ENCODE peak calls at places on chromosomes 13 and 19, in five cellular contexts. H is SK-N-SH, R is K562, K is GM12878, X is HepG2. L is an unnamed sample.

GRCh38 chr13:60091573-60091972 is 72.2 kb downstream of the DIAPH3 start:
- DNase-seq in H (no peak), R (no peak), K (no peak), X (no peak), L (no peak)

GRCh38 chr19:13899912-13900584 is 5.9 kb downstream of the BRME1 start:
- DNase-seq in H (no peak), R (no peak), K (no peak), X (no peak), L (no peak)

GRCh38 chr13:29081036-29081435 is 260.9 kb downstream of the MTUS2 start:
- DNase-seq in H (no peak), R (no peak), K (peak; percentile 48), X (no peak), L (no peak)

GRCh38 chr13:94598281-94598680 is 2.3 kb upstream of the TGDS start:
- DNase-seq in H (no peak), R (no peak), K (no peak), X (no peak), L (no peak)

GRCh38 chr19:28575816-28576215 is 637.1 kb downstream of the UQCRFS1 start:
- DNase-seq in H (no peak), R (no peak), K (no peak), X (no peak), L (no peak)

GRCh38 chr19:8161135-8161646 is 11.8 kb upstream of the FBN3 start:
- DNase-seq in H (peak; percentile 40), R (peak; percentile 68), K (peak; percentile 39), X (peak; percentile 65), L (no peak)

GRCh38 chr19:38710928-38711725 is 33.1 kb downstream of the CAPN12 start:
- DNase-seq in H (no peak), R (no peak), K (no peak), X (no peak), L (no peak)

GRCh38 chr13:33454844-33455256 is 169.3 kb upstream of the STARD13 start:
- DNase-seq in H (no peak), R (no peak), K (no peak), X (no peak), L (no peak)

GRCh38 chr19:20612711-20613316 is 47.2 kb upstream of the ZNF737 start:
- DNase-seq in H (no peak), R (no peak), K (no peak), X (no peak), L (no peak)

GRCh38 chr13:19864339-19865309 is 1.2 kb upstream of the ZMYM5 start:
- DNase-seq in H (peak; percentile 64), R (peak; percentile 17), K (no peak), X (no peak), L (no peak)

GRCh38 chr19:47153266-47153665 is 22.6 kb downstream of the SAE1 start:
- DNase-seq in H (no peak), R (no peak), K (no peak), X (no peak), L (no peak)

GRCh38 chr13:27258637-27259377 is 7.4 kb downstream of the RPL21 start:
- DNase-seq in H (no peak), R (no peak), K (no peak), X (no peak), L (no peak)

GRCh38 chr13:51955281-51955771 is 55.9 kb downstream of the ATP7B start:
- DNase-seq in H (no peak), R (peak; percentile 31), K (no peak), X (no peak), L (no peak)

GRCh38 chr19:51194527-51195315 is 30.2 kb upstream of the CD33 start:
- DNase-seq in H (no peak), R (no peak), K (peak; percentile 30), X (no peak), L (peak; percentile 41)

GRCh38 chr13:69324109-69324886 is 783.3 kb upstream of the ATXN8OS start:
- DNase-seq in H (peak; percentile 12), R (no peak), K (no peak), X (peak; percentile 3), L (no peak)

GRCh38 chr13:48429036-48429435 is 16.1 kb upstream of the LPAR6 start:
- DNase-seq in H (no peak), R (no peak), K (no peak), X (no peak), L (no peak)

GRCh38 chr19:50658438-50659317 is 9.4 kb downstream of the C19orf81 start:
- DNase-seq in H (peak; percentile 99), R (peak; percentile 98), K (no peak), X (no peak), L (no peak)

GRCh38 chr13:102571075-102571474 is 25.7 kb upstream of the TPP2 start:
- DNase-seq in H (peak; percentile 37), R (no peak), K (no peak), X (peak; percentile 6), L (no peak)
- TF ChIP-seq GABPA in H (no peak), R (no peak), K (no peak), X (no peak), L (no peak)

DNA sequence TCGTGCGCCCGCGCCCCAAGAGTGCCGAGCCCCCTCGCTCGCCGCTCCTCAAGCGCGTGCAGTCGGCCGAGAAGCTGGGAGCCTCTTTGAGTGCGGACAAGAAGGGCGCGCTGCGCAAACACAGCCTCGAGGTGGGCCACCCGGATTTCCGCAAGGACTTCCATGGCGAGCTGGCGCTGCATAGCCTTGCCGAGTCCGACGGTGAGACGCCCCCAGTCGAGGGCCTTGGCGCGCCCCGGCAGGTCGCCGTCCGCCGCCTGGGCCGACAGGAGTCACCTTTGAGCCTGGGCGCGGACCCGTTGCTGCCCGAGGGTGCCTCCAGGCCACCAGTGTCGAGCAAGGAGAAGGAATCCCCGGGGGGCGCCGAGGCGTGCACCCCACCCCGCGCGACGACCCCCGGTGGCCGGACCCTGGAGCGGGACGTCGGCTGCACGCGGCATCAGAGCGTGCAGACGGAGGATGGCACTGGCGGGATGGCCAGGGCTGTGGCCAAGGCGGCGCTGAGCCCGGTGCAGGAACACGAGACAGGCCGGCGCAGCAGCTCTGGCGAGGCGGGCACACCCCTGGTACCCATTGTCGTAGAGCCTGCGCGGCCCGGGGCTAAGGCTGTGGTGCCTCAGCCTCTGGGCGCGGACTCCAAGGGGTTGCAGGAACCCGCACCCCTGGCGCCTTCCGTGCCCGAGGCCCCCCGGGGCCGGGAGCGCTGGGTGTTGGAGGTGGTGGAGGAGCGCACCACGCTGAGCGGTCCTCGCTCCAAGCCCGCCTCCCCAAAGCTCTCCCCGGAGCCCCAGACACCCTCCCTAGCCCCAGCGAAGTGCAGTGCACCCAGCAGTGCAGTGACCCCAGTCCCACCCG is 7.1 kb downstream of the DNASE2 start:
- DNase-seq in H (peak; percentile 30), R (no peak), K (no peak), X (no peak), L (no peak)
- TF ChIP-seq REST in H (no peak), R (no peak), K (no peak), X (no peak), L (no peak)

GRCh38 chr13:109770436-109770835 is 15.9 kb downstream of the IRS2 start:
- DNase-seq in H (no peak), R (no peak), K (no peak), X (no peak), L (no peak)
- TF ChIP-seq GABPA in H (no peak), R (no peak), K (no peak), X (no peak), L (no peak)

GRCh38 chr19:41409288-41409687 is 11.7 kb downstream of the BCKDHA start:
- DNase-seq in H (no peak), R (no peak), K (no peak), X (peak; percentile 92), L (no peak)
- TF ChIP-seq REST in H (no peak), R (no peak), K (no peak), X (no peak), L (no peak)

DNA sequence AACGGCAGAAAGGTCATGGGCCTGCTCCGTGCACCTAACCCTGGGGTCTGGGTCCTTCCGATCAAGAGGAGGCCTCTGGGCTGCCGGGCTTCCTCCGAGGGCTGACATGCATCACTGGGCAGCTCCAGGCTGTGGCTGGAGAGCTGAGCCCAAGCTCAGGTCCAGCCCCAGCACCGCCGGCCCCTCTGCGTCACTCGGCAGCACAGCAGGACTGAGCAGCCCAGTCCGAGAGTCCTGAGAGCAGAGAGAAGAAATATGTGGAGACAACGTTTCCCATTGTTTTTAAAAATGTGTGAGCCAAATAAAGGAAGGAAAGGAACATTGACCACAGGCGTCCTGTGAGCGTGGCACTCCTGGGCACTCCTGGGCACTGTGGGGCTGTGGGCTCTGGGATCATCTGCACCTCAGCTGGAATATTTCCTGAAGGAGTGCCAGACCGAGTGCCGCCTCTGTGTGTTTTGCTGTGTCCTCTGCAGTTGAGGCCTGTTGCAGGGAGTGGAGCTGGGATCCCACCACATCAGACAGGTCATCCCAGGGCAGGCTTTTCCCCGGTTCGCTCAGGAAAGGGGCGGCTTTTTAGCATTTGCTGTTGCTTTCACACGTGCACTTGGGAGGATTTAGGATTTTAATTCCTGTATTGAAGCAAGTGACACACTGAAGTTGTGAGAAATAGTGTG is 37.8 kb upstream of the TFDP1 start:
- DNase-seq in H (no peak), R (no peak), K (no peak), X (no peak), L (no peak)
- TF ChIP-seq GABPA in H (no peak), R (no peak), K (no peak), X (no peak), L (no peak)

DNA sequence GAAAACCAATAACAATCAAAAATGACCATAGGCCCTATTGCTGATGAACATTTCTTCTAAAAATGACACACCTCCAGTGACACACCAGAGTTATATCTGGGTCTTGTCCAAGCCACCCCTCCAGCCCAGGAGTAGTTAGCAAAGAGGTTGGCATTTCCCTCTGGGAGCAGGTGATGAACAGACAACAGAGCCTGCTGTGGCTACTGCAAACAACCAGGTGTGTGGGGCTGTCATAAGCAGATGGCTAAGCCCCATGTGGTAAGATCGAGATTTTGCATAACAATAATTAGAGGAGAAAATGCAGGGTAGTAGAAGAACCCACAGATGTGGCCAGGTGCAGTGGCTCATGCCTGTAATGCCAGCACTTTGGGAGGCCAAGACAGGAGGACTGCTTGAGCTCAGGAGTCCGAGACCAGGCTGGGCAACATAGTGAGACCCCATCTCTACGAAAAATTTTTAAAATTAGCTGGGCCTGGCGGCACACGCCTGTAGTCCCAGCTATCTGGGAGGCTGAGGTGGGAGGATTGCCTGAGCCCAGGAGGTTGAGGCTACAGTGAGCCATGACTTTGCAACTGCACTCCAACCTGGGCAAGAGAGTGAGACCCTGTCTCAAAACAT is 5.0 kb downstream of the XRCC1 start:
- DNase-seq in H (no peak), R (no peak), K (no peak), X (no peak), L (no peak)
- TF ChIP-seq REST in H (no peak), R (no peak), K (no peak), X (no peak), L (no peak)

GRCh38 chr19:23283925-23284324 is 33.7 kb upstream of the ZNF724 start:
- DNase-seq in H (peak; percentile 67), R (peak; percentile 18), K (no peak), X (peak; percentile 54), L (no peak)
- TF ChIP-seq GABPA in H (no peak), R (no peak), K (no peak), X (no peak), L (no peak)

DNA sequence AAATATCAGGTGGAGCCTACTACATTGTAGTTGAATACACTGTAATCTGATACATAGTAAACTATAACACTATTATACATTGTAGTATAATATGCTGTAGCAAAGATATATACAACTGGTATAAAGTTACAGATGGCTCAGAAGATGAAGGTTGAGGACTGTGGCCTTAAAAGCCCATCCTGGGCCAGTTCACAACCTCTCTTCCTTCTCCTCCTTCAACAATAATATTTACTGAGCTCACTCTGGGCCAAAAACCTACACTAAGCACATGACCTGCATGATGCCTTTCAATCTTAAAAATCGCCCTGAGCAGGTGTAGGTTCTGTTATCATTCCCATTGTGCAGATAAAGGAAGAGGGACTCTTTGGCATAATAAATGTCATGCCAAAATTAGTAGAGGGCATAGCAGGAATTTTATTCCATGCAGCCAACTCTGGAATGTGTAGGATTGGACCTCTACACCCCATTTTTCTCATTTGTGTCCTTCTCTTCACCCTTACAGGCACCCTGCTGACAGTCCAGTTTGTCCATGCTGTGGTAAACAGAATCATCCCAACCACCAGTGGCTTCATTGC is 14.6 kb upstream of the SIN3B start:
- DNase-seq in H (no peak), R (no peak), K (no peak), X (no peak), L (no peak)
- TF ChIP-seq REST in H (no peak), R (no peak), K (no peak), X (no peak), L (no peak)